ENCODE peak calls at places on chromosome 18, in nine cellular contexts. One of them, this sample, is unnamed.
A peak's percentile ranks its signal among the peaks of the same experiment; 100 is the strongest.

GRCh38 chr18:39596891-39597290 is 2031.3 kb upstream of the CELF4 start:
- DNase-seq in spleen: no peak
- DNase-seq in prostate gland: no peak
- DNase-seq in lung: no peak
- DNase-seq in brain microvascular endothelial cell: no peak
- DNase-seq in HFF-Myc: no peak
- DNase-seq in GM12865: no peak
- DNase-seq in IMR-90: no peak
- DNase-seq in kidney epithelial cell: no peak
- DNase-seq in this sample: no peak

GRCh38 chr18:72868666-72869661 is 1.2 kb upstream of the NETO1 start:
- DNase-seq in lung: no peak
- DNase-seq in GM12865: no peak
- DNase-seq in kidney epithelial cell: no peak
- DNase-seq in spleen: peak; percentile 77
- DNase-seq in prostate gland: no peak
- DNase-seq in HFF-Myc: no peak
- DNase-seq in brain microvascular endothelial cell: no peak
- DNase-seq in IMR-90: no peak
- DNase-seq in this sample: peak; percentile 25

GRCh38 chr18:34352385-34353163 is 127.9 kb upstream of the NOL4 start:
- DNase-seq in prostate gland: no peak
- DNase-seq in IMR-90: no peak
- DNase-seq in GM12865: no peak
- DNase-seq in kidney epithelial cell: no peak
- DNase-seq in lung: no peak
- DNase-seq in spleen: no peak
- DNase-seq in HFF-Myc: no peak
- DNase-seq in brain microvascular endothelial cell: no peak
- DNase-seq in this sample: peak; percentile 22

GRCh38 chr18:54766631-54767030 is 61.6 kb upstream of the RAB27B start:
- DNase-seq in IMR-90: no peak
- DNase-seq in lung: no peak
- DNase-seq in GM12865: no peak
- DNase-seq in spleen: no peak
- DNase-seq in prostate gland: no peak
- DNase-seq in kidney epithelial cell: no peak
- DNase-seq in brain microvascular endothelial cell: no peak
- DNase-seq in HFF-Myc: no peak
- DNase-seq in this sample: peak; percentile 7

GRCh38 chr18:6920099-6920955 is 190.8 kb downstream of the ARHGAP28 start:
- DNase-seq in kidney epithelial cell: peak; percentile 47
- DNase-seq in GM12865: peak; percentile 57
- DNase-seq in lung: peak; percentile 57
- DNase-seq in HFF-Myc: peak; percentile 68
- DNase-seq in IMR-90: peak; percentile 68
- DNase-seq in brain microvascular endothelial cell: peak; percentile 86
- DNase-seq in prostate gland: peak; percentile 73
- DNase-seq in spleen: no peak
- DNase-seq in this sample: peak; percentile 69

GRCh38 chr18:32049393-32050161 is 31.0 kb downstream of the RNF125 start:
- DNase-seq in HFF-Myc: no peak
- DNase-seq in spleen: peak; percentile 89
- DNase-seq in prostate gland: no peak
- DNase-seq in lung: peak; percentile 38
- DNase-seq in GM12865: peak; percentile 47
- DNase-seq in IMR-90: no peak
- DNase-seq in brain microvascular endothelial cell: no peak
- DNase-seq in kidney epithelial cell: peak; percentile 39
- DNase-seq in this sample: no peak

GRCh38 chr18:713135-713490 is 683 bp upstream of the ENOSF1 start:
- DNase-seq in brain microvascular endothelial cell: no peak
- DNase-seq in lung: no peak
- DNase-seq in GM12865: no peak
- DNase-seq in spleen: peak; percentile 75
- DNase-seq in prostate gland: no peak
- DNase-seq in IMR-90: no peak
- DNase-seq in HFF-Myc: no peak
- DNase-seq in kidney epithelial cell: no peak
- DNase-seq in this sample: no peak

GRCh38 chr18:62992877-62993365 is 277.6 kb downstream of the PHLPP1 start:
- DNase-seq in kidney epithelial cell: no peak
- DNase-seq in lung: no peak
- DNase-seq in spleen: peak; percentile 41
- DNase-seq in brain microvascular endothelial cell: no peak
- DNase-seq in IMR-90: no peak
- DNase-seq in prostate gland: no peak
- DNase-seq in HFF-Myc: no peak
- DNase-seq in GM12865: no peak
- DNase-seq in this sample: no peak

GRCh38 chr18:67425724-67426123 is 90.8 kb downstream of the DSEL start:
- DNase-seq in lung: no peak
- DNase-seq in kidney epithelial cell: peak; percentile 44
- DNase-seq in HFF-Myc: peak; percentile 72
- DNase-seq in GM12865: no peak
- DNase-seq in prostate gland: no peak
- DNase-seq in spleen: no peak
- DNase-seq in IMR-90: peak; percentile 98
- DNase-seq in brain microvascular endothelial cell: peak; percentile 98
- DNase-seq in this sample: peak; percentile 78

GRCh38 chr18:35127201-35127600 is 86.0 kb downstream of the MAPRE2 start:
- DNase-seq in lung: no peak
- DNase-seq in GM12865: peak; percentile 13
- DNase-seq in spleen: no peak
- DNase-seq in IMR-90: peak; percentile 8
- DNase-seq in HFF-Myc: no peak
- DNase-seq in prostate gland: no peak
- DNase-seq in kidney epithelial cell: no peak
- DNase-seq in brain microvascular endothelial cell: peak; percentile 26
- DNase-seq in this sample: no peak

GRCh38 chr18:42310956-42311355 is 355.9 kb downstream of the PIK3C3 start:
- DNase-seq in brain microvascular endothelial cell: peak; percentile 1
- DNase-seq in lung: no peak
- DNase-seq in HFF-Myc: no peak
- DNase-seq in kidney epithelial cell: peak; percentile 69
- DNase-seq in GM12865: no peak
- DNase-seq in IMR-90: no peak
- DNase-seq in prostate gland: no peak
- DNase-seq in spleen: no peak
- DNase-seq in this sample: no peak

GRCh38 chr18:58831610-58832009 is 33.1 kb upstream of the ZNF532 start:
- DNase-seq in lung: no peak
- DNase-seq in GM12865: no peak
- DNase-seq in kidney epithelial cell: no peak
- DNase-seq in spleen: no peak
- DNase-seq in HFF-Myc: no peak
- DNase-seq in prostate gland: no peak
- DNase-seq in brain microvascular endothelial cell: peak; percentile 33
- DNase-seq in IMR-90: peak; percentile 69
- DNase-seq in this sample: peak; percentile 27

GRCh38 chr18:36476433-36476832 is 178.9 kb downstream of the FHOD3 start:
- DNase-seq in prostate gland: no peak
- DNase-seq in kidney epithelial cell: no peak
- DNase-seq in GM12865: no peak
- DNase-seq in spleen: no peak
- DNase-seq in HFF-Myc: no peak
- DNase-seq in IMR-90: no peak
- DNase-seq in lung: no peak
- DNase-seq in brain microvascular endothelial cell: no peak
- DNase-seq in this sample: peak; percentile 7

GRCh38 chr18:37838086-37838485 is 272.5 kb upstream of the CELF4 start:
- DNase-seq in spleen: no peak
- DNase-seq in HFF-Myc: no peak
- DNase-seq in prostate gland: no peak
- DNase-seq in brain microvascular endothelial cell: no peak
- DNase-seq in IMR-90: no peak
- DNase-seq in kidney epithelial cell: no peak
- DNase-seq in lung: no peak
- DNase-seq in GM12865: no peak
- DNase-seq in this sample: no peak

GRCh38 chr18:60812921-60813320 is 440.3 kb upstream of the MC4R start:
- DNase-seq in lung: no peak
- DNase-seq in prostate gland: no peak
- DNase-seq in brain microvascular endothelial cell: no peak
- DNase-seq in kidney epithelial cell: no peak
- DNase-seq in IMR-90: no peak
- DNase-seq in GM12865: no peak
- DNase-seq in HFF-Myc: no peak
- DNase-seq in spleen: no peak
- DNase-seq in this sample: no peak

GRCh38 chr18:67651438-67651837 is 134.9 kb upstream of the DSEL start:
- DNase-seq in spleen: no peak
- DNase-seq in brain microvascular endothelial cell: no peak
- DNase-seq in HFF-Myc: no peak
- DNase-seq in IMR-90: no peak
- DNase-seq in GM12865: no peak
- DNase-seq in lung: no peak
- DNase-seq in prostate gland: no peak
- DNase-seq in kidney epithelial cell: no peak
- DNase-seq in this sample: no peak

GRCh38 chr18:61991836-61992235 is 99.0 kb upstream of the RNF152 start:
- DNase-seq in IMR-90: no peak
- DNase-seq in HFF-Myc: no peak
- DNase-seq in spleen: no peak
- DNase-seq in GM12865: no peak
- DNase-seq in brain microvascular endothelial cell: no peak
- DNase-seq in kidney epithelial cell: no peak
- DNase-seq in lung: no peak
- DNase-seq in prostate gland: no peak
- DNase-seq in this sample: no peak
- H3K4me3 ChIP-seq in IMR-90: no peak overlapping the region
- H3K4me3 ChIP-seq in HFF-Myc: no peak overlapping the region
- H3K4me3 ChIP-seq in spleen: no peak overlapping the region
- H3K4me3 ChIP-seq in GM12865: no peak overlapping the region
- H3K4me3 ChIP-seq in brain microvascular endothelial cell: no peak overlapping the region
- H3K4me3 ChIP-seq in kidney epithelial cell: no peak overlapping the region
- H3K4me3 ChIP-seq in lung: no peak overlapping the region
- H3K4me3 ChIP-seq in prostate gland: no peak overlapping the region
- H3K4me3 ChIP-seq in this sample: no peak overlapping the region

GRCh38 chr18:22108674-22109073 is 60.7 kb upstream of the GATA6 start:
- DNase-seq in spleen: no peak
- DNase-seq in lung: no peak
- DNase-seq in kidney epithelial cell: no peak
- DNase-seq in HFF-Myc: no peak
- DNase-seq in prostate gland: no peak
- DNase-seq in GM12865: no peak
- DNase-seq in IMR-90: no peak
- DNase-seq in brain microvascular endothelial cell: no peak
- DNase-seq in this sample: peak; percentile 5
- TF ChIP-seq CTCF in spleen: no peak
- TF ChIP-seq CTCF in lung: no peak
- TF ChIP-seq CTCF in kidney epithelial cell: peak; percentile 3
- TF ChIP-seq CTCF in HFF-Myc: no peak
- TF ChIP-seq CTCF in prostate gland: no peak
- TF ChIP-seq CTCF in GM12865: no peak
- TF ChIP-seq CTCF in IMR-90: no peak
- TF ChIP-seq CTCF in brain microvascular endothelial cell: peak; percentile 29
- TF ChIP-seq CTCF in this sample: peak; percentile 23

GRCh38 chr18:80244956-80245730 is 2.2 kb downstream of the PARD6G start:
- DNase-seq in GM12865: no peak
- DNase-seq in lung: peak; percentile 20
- DNase-seq in spleen: no peak
- DNase-seq in brain microvascular endothelial cell: no peak
- DNase-seq in HFF-Myc: no peak
- DNase-seq in kidney epithelial cell: no peak
- DNase-seq in IMR-90: no peak
- DNase-seq in prostate gland: no peak
- DNase-seq in this sample: no peak
- H3K4me3 ChIP-seq in GM12865: no peak overlapping the region
- H3K4me3 ChIP-seq in lung: no peak overlapping the region
- H3K4me3 ChIP-seq in spleen: no peak overlapping the region
- H3K4me3 ChIP-seq in brain microvascular endothelial cell: no peak overlapping the region
- H3K4me3 ChIP-seq in HFF-Myc: peak overlapping the region; percentile 72
- H3K4me3 ChIP-seq in kidney epithelial cell: no peak overlapping the region
- H3K4me3 ChIP-seq in IMR-90: no peak overlapping the region
- H3K4me3 ChIP-seq in prostate gland: no peak overlapping the region
- H3K4me3 ChIP-seq in this sample: no peak overlapping the region

GRCh38 chr18:79962835-79963657 is 1.4 kb upstream of the HSBP1L1 start:
- DNase-seq in brain microvascular endothelial cell: no peak
- DNase-seq in GM12865: peak; percentile 88
- DNase-seq in spleen: no peak
- DNase-seq in lung: no peak
- DNase-seq in IMR-90: no peak
- DNase-seq in HFF-Myc: no peak
- DNase-seq in prostate gland: no peak
- DNase-seq in kidney epithelial cell: no peak
- DNase-seq in this sample: no peak

GRCh38 chr18:79965119-79965902 is 868 bp downstream of the HSBP1L1 start:
- DNase-seq in spleen: peak; percentile 81
- DNase-seq in GM12865: peak; percentile 57
- DNase-seq in kidney epithelial cell: no peak
- DNase-seq in HFF-Myc: peak; percentile 64
- DNase-seq in prostate gland: no peak
- DNase-seq in brain microvascular endothelial cell: peak; percentile 61
- DNase-seq in IMR-90: peak; percentile 91
- DNase-seq in lung: peak; percentile 66
- DNase-seq in this sample: peak; percentile 66

GRCh38 chr18:79963658-79964329 is 649 bp upstream of the HSBP1L1 start:
- DNase-seq in brain microvascular endothelial cell: no peak
- DNase-seq in IMR-90: no peak
- DNase-seq in kidney epithelial cell: no peak
- DNase-seq in GM12865: no peak
- DNase-seq in prostate gland: no peak
- DNase-seq in HFF-Myc: no peak
- DNase-seq in spleen: no peak
- DNase-seq in lung: no peak
- DNase-seq in this sample: no peak

GRCh38 chr18:79962311-79962710 is 2.1 kb upstream of the HSBP1L1 start:
- DNase-seq in lung: peak; percentile 74
- DNase-seq in HFF-Myc: no peak
- DNase-seq in GM12865: no peak
- DNase-seq in IMR-90: peak; percentile 61
- DNase-seq in brain microvascular endothelial cell: peak; percentile 41
- DNase-seq in spleen: peak; percentile 74
- DNase-seq in kidney epithelial cell: no peak
- DNase-seq in prostate gland: no peak
- DNase-seq in this sample: peak; percentile 37

DNA sequence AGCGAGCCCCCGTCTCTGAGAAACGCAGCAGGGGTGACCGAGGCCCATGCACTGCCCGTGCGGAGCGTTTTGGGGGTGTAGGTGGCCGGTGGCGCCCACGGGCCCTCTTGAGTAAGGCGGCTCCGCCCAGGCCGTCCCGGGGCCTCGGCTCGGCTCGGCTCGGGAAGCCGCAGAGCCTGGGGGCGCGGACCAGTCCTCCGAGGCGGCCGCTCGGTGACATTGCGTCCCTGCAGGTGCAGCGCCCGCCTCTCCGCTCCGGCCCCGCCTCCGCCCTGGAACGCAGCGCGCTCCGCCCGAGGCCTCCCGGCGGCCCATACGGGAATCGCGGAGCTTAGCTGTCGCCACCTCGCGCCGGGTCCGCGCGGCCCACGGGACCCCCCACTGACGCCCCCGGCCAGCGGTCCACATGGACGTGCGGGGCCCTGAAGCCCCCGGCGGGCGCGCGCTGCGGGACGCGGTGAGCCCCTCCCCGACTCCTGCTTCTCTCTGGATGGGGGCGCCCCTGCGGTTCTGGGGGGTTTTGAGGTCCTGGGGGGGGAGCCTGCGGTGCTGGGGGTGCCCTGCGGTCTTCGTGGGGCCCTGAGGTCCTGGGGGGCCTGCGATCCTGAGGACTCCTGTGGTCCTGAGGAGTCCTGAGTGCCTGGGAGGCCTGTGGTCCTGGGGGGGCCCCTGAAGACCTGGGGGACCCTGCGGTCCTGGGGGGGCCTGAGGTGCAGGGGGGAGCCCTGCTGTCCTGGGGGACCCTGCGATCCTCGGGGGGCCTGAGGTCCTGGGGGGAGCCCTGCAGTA is at the start of gene HSBP1L1:
- DNase-seq in lung: peak; percentile 79
- DNase-seq in HFF-Myc: no peak
- DNase-seq in brain microvascular endothelial cell: no peak
- DNase-seq in GM12865: peak; percentile 82
- DNase-seq in prostate gland: peak; percentile 56
- DNase-seq in IMR-90: no peak
- DNase-seq in spleen: peak; percentile 95
- DNase-seq in kidney epithelial cell: no peak
- DNase-seq in this sample: no peak
- TF ChIP-seq CTCF in lung: no peak
- TF ChIP-seq CTCF in HFF-Myc: no peak
- TF ChIP-seq CTCF in brain microvascular endothelial cell: no peak
- TF ChIP-seq CTCF in GM12865: peak; percentile 18
- TF ChIP-seq CTCF in prostate gland: no peak
- TF ChIP-seq CTCF in IMR-90: peak; percentile 32
- TF ChIP-seq CTCF in spleen: peak; percentile 46
- TF ChIP-seq CTCF in kidney epithelial cell: no peak
- TF ChIP-seq CTCF in this sample: peak; percentile 9

This sample was measured in astrocyte of the spinal cord.